ENCODE peak calls at places on chromosomes 11 and 22, in ten cellular contexts. T, W, L, R, J, I, E, G, C and N are unnamed samples.

GRCh38 chr22:31148953-31149627 is 8.8 kb upstream of the PLA2G3 start:
- DNase-seq in W (peak; percentile 87), C (peak; percentile 52), L (peak; percentile 67), J (peak; percentile 87), T (peak; percentile 80), G (no peak), E (peak; percentile 86), I (no peak), R (peak; percentile 90), N (peak; percentile 75)

GRCh38 chr22:41000941-41001721 is 50.0 kb downstream of the RBX1 start:
- DNase-seq in G (no peak), T (no peak), C (no peak), J (no peak), W (no peak), E (no peak), I (no peak), R (no peak), L (no peak), N (no peak)

GRCh38 chr11:104968856-104969776 is 742 bp upstream of the CASP4 start:
- DNase-seq in C (no peak), I (no peak), L (peak; percentile 4), T (peak; percentile 52), J (no peak), R (peak; percentile 59), E (peak; percentile 59), G (no peak), W (peak; percentile 59), N (peak; percentile 45)

GRCh38 chr11:105153392-105153791 is 13.8 kb upstream of the CARD18 start:
- DNase-seq in R (no peak), I (no peak), T (no peak), C (no peak), L (no peak), E (no peak), W (no peak), J (no peak), G (no peak), N (no peak)

GRCh38 chr11:118921929-118922744 is 3.6 kb downstream of the BCL9L start:
- DNase-seq in G (no peak), I (peak; percentile 59), J (peak; percentile 90), W (peak; percentile 72), T (peak; percentile 73), C (no peak), R (peak; percentile 96), E (peak; percentile 87), L (peak; percentile 66), N (peak; percentile 74)

GRCh38 chr11:73584831-73585230 is 13.1 kb downstream of the FAM168A start:
- DNase-seq in R (no peak), L (no peak), I (no peak), C (no peak), W (no peak), E (no peak), G (no peak), T (no peak), J (no peak), N (no peak)

GRCh38 chr11:18172686-18173085 is at the start of gene MRGPRX4:
- DNase-seq in R (no peak), W (no peak), T (no peak), C (no peak), E (no peak), L (no peak), J (no peak), G (no peak), I (no peak), N (no peak)

GRCh38 chr11:70067591-70068341 is 10.4 kb upstream of the ANO1 start:
- DNase-seq in W (no peak), C (no peak), G (no peak), T (peak; percentile 50), E (no peak), L (no peak), I (no peak), J (no peak), R (no peak), N (no peak)

GRCh38 chr11:111707039-111707690 is 59.0 kb downstream of the PPP2R1B start:
- DNase-seq in C (no peak), R (peak; percentile 96), J (peak; percentile 88), W (no peak), I (no peak), T (no peak), L (peak; percentile 84), E (peak; percentile 97), G (no peak), N (peak; percentile 74)

GRCh38 chr11:71130106-71130505 is 122.3 kb downstream of the SHANK2 start:
- DNase-seq in W (no peak), J (no peak), I (no peak), E (no peak), G (no peak), L (no peak), T (no peak), C (no peak), R (no peak), N (no peak)

GRCh38 chr22:48575567-48576332 is 1251.9 kb downstream of the BRD1 start:
- DNase-seq in L (no peak), W (no peak), R (no peak), I (no peak), G (no peak), T (no peak), J (no peak), E (no peak), C (no peak), N (no peak)

GRCh38 chr22:48577691-48578090 is 1250.0 kb downstream of the BRD1 start:
- DNase-seq in G (no peak), J (no peak), L (no peak), T (no peak), W (no peak), I (no peak), C (no peak), E (no peak), R (no peak), N (no peak)

GRCh38 chr22:48574776-48575566 is 1252.7 kb downstream of the BRD1 start:
- DNase-seq in C (no peak), W (peak; percentile 80), T (peak; percentile 85), J (peak; percentile 3), E (no peak), G (no peak), I (no peak), L (peak; percentile 54), R (no peak), N (no peak)

GRCh38 chr22:48577014-48577690 is 1250.5 kb downstream of the BRD1 start:
- DNase-seq in E (no peak), L (no peak), W (peak; percentile 53), G (no peak), J (no peak), R (no peak), T (no peak), C (no peak), I (no peak), N (no peak)

GRCh38 chr22:48576333-48577013 is 1251.2 kb downstream of the BRD1 start:
- DNase-seq in J (peak; percentile 4), G (no peak), I (no peak), T (peak; percentile 85), L (peak; percentile 29), R (no peak), E (no peak), C (no peak), W (peak; percentile 55), N (no peak)
- TF ChIP-seq CTCF in J (no peak), G (peak; percentile 66), I (peak; percentile 36), T (peak; percentile 66), L (no peak), R (no peak), E (no peak), C (no peak), W (peak; percentile 76), N (no peak)

GRCh38 chr11:57249384-57250319 is 12.6 kb upstream of the APLNR start:
- DNase-seq in G (no peak), L (peak; percentile 38), T (peak; percentile 87), R (peak; percentile 76), W (peak; percentile 37), J (peak; percentile 85), E (peak; percentile 74), I (peak; percentile 50), C (peak; percentile 57), N (peak; percentile 62)

GRCh38 chr11:57251491-57252104 is 14.5 kb upstream of the APLNR start:
- DNase-seq in E (peak; percentile 62), R (peak; percentile 79), W (no peak), J (peak; percentile 61), L (peak; percentile 21), C (no peak), T (no peak), G (no peak), I (no peak), N (peak; percentile 41)

GRCh38 chr11:57244911-57245310 is 7.9 kb upstream of the APLNR start:
- DNase-seq in E (no peak), J (no peak), G (no peak), L (no peak), W (no peak), R (no peak), I (no peak), C (no peak), T (no peak), N (no peak)

GRCh38 chr11:57251037-57251436 is 14.0 kb upstream of the APLNR start:
- DNase-seq in L (no peak), J (no peak), W (no peak), I (no peak), T (no peak), G (no peak), R (no peak), C (no peak), E (no peak), N (no peak)

GRCh38 chr11:57248780-57249383 is 11.8 kb upstream of the APLNR start:
- DNase-seq in C (peak; percentile 44), R (peak; percentile 81), I (peak; percentile 29), G (no peak), T (peak; percentile 85), J (peak; percentile 89), L (peak; percentile 50), W (peak; percentile 83), E (peak; percentile 77), N (peak; percentile 73)
- H3K4me3 ChIP-seq in C (no peak overlapping the region), R (no peak overlapping the region), I (no peak overlapping the region), G (no peak overlapping the region), T (no peak overlapping the region), J (no peak overlapping the region), L (no peak overlapping the region), W (no peak overlapping the region), E (peak overlapping the region; percentile 6), N (no peak overlapping the region)

GRCh38 chr22:36286096-36286957 is 33.4 kb downstream of the APOL1 start:
- DNase-seq in J (peak; percentile 92), R (peak; percentile 83), T (peak; percentile 93), L (peak; percentile 61), W (peak; percentile 73), C (peak; percentile 74), G (no peak), E (peak; percentile 80), I (peak; percentile 74), N (peak; percentile 81)
- TF ChIP-seq CTCF in J (peak; percentile 99), R (peak; percentile 94), T (peak; percentile 99), L (peak; percentile 94), W (peak; percentile 99), C (peak; percentile 95), G (peak; percentile 88), E (peak; percentile 97), I (peak; percentile 90), N (peak; percentile 91)

DNA sequence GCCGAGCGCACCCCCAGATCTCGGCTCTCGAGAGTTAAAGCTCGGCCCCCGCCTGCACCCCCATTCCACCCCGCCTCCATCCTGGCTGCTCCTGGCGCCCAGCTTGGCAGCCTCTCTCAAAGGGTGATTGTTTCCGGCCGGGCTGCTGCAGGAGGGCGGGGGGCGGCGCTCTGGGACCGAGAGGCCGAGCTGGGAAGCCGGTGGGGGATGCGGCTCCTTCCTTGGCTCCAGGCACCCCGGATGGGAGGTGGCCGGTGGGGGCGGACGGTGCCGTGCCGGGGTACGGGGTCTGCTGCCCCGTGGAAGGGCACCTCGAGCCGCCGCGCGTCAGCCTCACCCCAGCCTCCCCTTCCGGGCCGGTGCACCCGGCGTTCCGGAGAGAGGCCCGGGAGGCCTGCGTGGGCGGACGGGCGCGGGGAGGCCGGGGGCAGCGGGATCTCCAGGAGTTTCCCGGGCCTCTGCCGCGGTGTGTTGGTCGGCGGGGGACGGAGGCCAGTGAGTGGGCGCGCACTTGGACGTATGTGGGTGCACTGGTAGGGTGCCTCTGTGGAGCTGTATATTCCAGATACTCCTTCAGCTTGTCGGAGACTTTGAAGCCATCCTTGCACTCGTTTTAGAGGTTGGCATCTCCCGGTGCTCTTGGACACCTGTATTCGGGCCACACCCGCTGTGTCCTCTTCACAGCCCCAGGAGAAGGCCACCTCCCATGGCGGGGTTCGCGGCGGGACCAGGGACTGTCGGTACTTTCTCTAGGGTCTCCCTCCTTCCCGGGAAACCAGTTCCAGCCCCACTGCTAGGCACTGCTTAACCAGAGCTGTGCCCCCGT is 679 bp upstream of the B3GAT1 start:
- DNase-seq in I (no peak), C (no peak), W (no peak), G (no peak), R (no peak), L (no peak), E (no peak), J (no peak), T (peak; percentile 75), N (no peak)
- H3K4me3 ChIP-seq in I (peak overlapping the region; percentile 48), C (no peak overlapping the region), W (no peak overlapping the region), G (no peak overlapping the region), R (no peak overlapping the region), L (no peak overlapping the region), E (no peak overlapping the region), J (no peak overlapping the region), T (peak overlapping the region; percentile 71), N (no peak overlapping the region)